ENCODE peak calls at places on chromosomes 16 and 17, in seven cellular contexts. O is foreskin fibroblast, X is iris pigment epithelial cell, I is Right ventricle myocardium superior, H is activated T-helper 1 cell treated with Interleukin-2 at 50 U/mL for 16 hours, J is left lobe of liver, U is posterior vena cava. V is an unnamed sample.

GRCh38 chr16:11833951-11834695 is 17.2 kb downstream of the RSL1D1 start:
- DNase-seq in I (no peak), O (peak; percentile 62), U (no peak), X (peak; percentile 98), J (no peak), H (no peak), V (no peak)

GRCh38 chr17:79921411-79922160 is 82.3 kb upstream of the CBX4 start:
- DNase-seq in I (no peak), O (no peak), U (no peak), J (no peak), X (no peak), H (no peak), V (no peak)

GRCh38 chr16:12060751-12061150 is 84.2 kb downstream of the SNX29 start:
- DNase-seq in X (no peak), J (no peak), U (peak; percentile 74), H (no peak), I (no peak), O (no peak), V (no peak)

GRCh38 chr17:1929896-1930750 is 95.0 kb downstream of the RTN4RL1 start:
- DNase-seq in I (no peak), H (no peak), U (no peak), J (no peak), O (no peak), X (no peak), V (no peak)

GRCh38 chr16:30464078-30464477 is 8.5 kb upstream of the ITGAL start:
- DNase-seq in X (no peak), J (no peak), I (no peak), H (no peak), U (no peak), O (no peak), V (no peak)

GRCh38 chr17:50102164-50102991 is 7.2 kb downstream of the PDK2 start:
- DNase-seq in X (no peak), O (no peak), U (no peak), J (peak; percentile 98), H (no peak), I (peak; percentile 91), V (peak; percentile 40)

GRCh38 chr16:64250866-64251265 is 871.0 kb downstream of the CDH11 start:
- DNase-seq in H (no peak), I (no peak), O (no peak), X (peak; percentile 2), J (no peak), U (no peak), V (no peak)

GRCh38 chr16:66342294-66342900 is 24.1 kb upstream of the CDH5 start:
- DNase-seq in H (no peak), O (no peak), J (no peak), I (no peak), U (no peak), X (no peak), V (no peak)

GRCh38 chr17:16358394-16358793 is 5.1 kb upstream of the CENPV start:
- DNase-seq in I (no peak), X (no peak), U (no peak), O (no peak), J (no peak), H (no peak), V (no peak)

GRCh38 chr17:76529643-76530488 is 7.6 kb downstream of the CYGB start:
- DNase-seq in U (peak; percentile 94), I (peak; percentile 94), X (peak; percentile 30), H (no peak), J (peak; percentile 60), O (peak; percentile 91), V (no peak)

GRCh38 chr17:63698381-63698885 is 1.5 kb downstream of the LIMD2 start:
- DNase-seq in X (no peak), H (no peak), I (no peak), O (no peak), J (no peak), U (no peak), V (no peak)

GRCh38 chr17:75877752-75878173 is 618 bp downstream of the TRIM47 start:
- DNase-seq in O (peak; percentile 75), U (peak; percentile 91), X (peak; percentile 77), H (peak; percentile 63), I (peak; percentile 87), J (peak; percentile 83), V (peak; percentile 44)

GRCh38 chr17:40622509-40622928 is 25.1 kb downstream of the SMARCE1 start:
- DNase-seq in O (no peak), H (no peak), J (no peak), I (no peak), X (no peak), U (no peak), V (no peak)

GRCh38 chr17:10574324-10574723 is 24.9 kb upstream of the MYH2 start:
- DNase-seq in I (no peak), X (no peak), O (no peak), U (no peak), J (no peak), H (no peak), V (no peak)

GRCh38 chr17:40442392-40443195 is 656 bp upstream of the IGFBP4 start:
- DNase-seq in I (peak; percentile 80), U (peak; percentile 92), O (no peak), H (no peak), X (peak; percentile 50), J (no peak), V (no peak)

GRCh38 chr16:77869997-77870813 is 81.8 kb downstream of the VAT1L start:
- DNase-seq in O (no peak), X (peak; percentile 60), I (peak; percentile 50), J (no peak), U (no peak), H (no peak), V (no peak)

GRCh38 chr17:39653316-39653661 is 11.9 kb upstream of the TCAP start:
- DNase-seq in U (no peak), J (no peak), X (no peak), H (no peak), I (no peak), O (no peak), V (no peak)

GRCh38 chr16:10069374-10069773 is 112.9 kb downstream of the GRIN2A start:
- DNase-seq in J (no peak), H (no peak), O (no peak), U (no peak), I (peak; percentile 67), X (no peak), V (no peak)

GRCh38 chr16:84738255-84739038 is 38.6 kb downstream of the USP10 start:
- DNase-seq in I (peak; percentile 77), X (peak; percentile 70), O (no peak), H (peak; percentile 48), U (peak; percentile 92), J (peak; percentile 77), V (peak; percentile 64)

GRCh38 chr17:76772842-76773521 is 35.1 kb downstream of the MFSD11 start:
- DNase-seq in H (peak; percentile 16), I (no peak), X (peak; percentile 95), J (no peak), O (peak; percentile 84), U (no peak), V (no peak)

GRCh38 chr17:75783069-75783783 is 1.4 kb upstream of the UNK start:
- DNase-seq in I (no peak), U (no peak), J (no peak), H (no peak), X (peak; percentile 75), O (peak; percentile 42), V (peak; percentile 55)

GRCh38 chr17:4576729-4577322 is 7.5 kb upstream of the SMTNL2 start:
- DNase-seq in U (peak; percentile 66), H (no peak), I (peak; percentile 32), O (no peak), J (no peak), X (no peak), V (no peak)

GRCh38 chr17:69967910-69968411 is 107.1 kb upstream of the KCNJ16 start:
- DNase-seq in U (no peak), I (no peak), J (no peak), O (peak; percentile 68), X (peak; percentile 97), H (no peak), V (no peak)

GRCh38 chr17:57595942-57596695 is 149.0 kb downstream of the CCDC182 start:
- DNase-seq in O (no peak), J (no peak), X (no peak), H (no peak), I (no peak), U (peak; percentile 73), V (no peak)

GRCh38 chr17:43025290-43025657 is 243 bp downstream of the RND2 start:
- DNase-seq in J (no peak), I (no peak), U (no peak), O (no peak), H (no peak), X (no peak), V (no peak)

GRCh38 chr17:8120520-8121443 is 2.5 kb upstream of the ALOXE3 start:
- DNase-seq in H (peak; percentile 35), O (peak; percentile 50), X (peak; percentile 67), J (peak; percentile 67), I (peak; percentile 80), U (peak; percentile 89), V (peak; percentile 35)

GRCh38 chr17:44112284-44113280 is 10.9 kb downstream of the HDAC5 start:
- DNase-seq in X (no peak), H (no peak), J (no peak), U (no peak), O (no peak), I (peak; percentile 85), V (no peak)

GRCh38 chr16:11699234-11699894 is 31.1 kb downstream of the SNN start:
- DNase-seq in O (no peak), U (no peak), J (no peak), X (no peak), I (no peak), H (no peak), V (no peak)

GRCh38 chr17:1829189-1829578 is 518 bp downstream of the SMYD4 start:
- DNase-seq in O (peak; percentile 6), H (no peak), J (no peak), I (no peak), U (no peak), X (peak; percentile 15), V (no peak)

GRCh38 chr16:19095699-19096098 is 18.1 kb upstream of the ITPRIPL2 start:
- DNase-seq in X (no peak), H (no peak), J (no peak), I (no peak), O (no peak), U (no peak), V (no peak)

GRCh38 chr16:2983706-2984136 is 3.5 kb upstream of the PKMYT1 start:
- DNase-seq in U (peak; percentile 94), J (peak; percentile 74), H (peak; percentile 53), I (peak; percentile 90), X (peak; percentile 71), O (peak; percentile 70), V (no peak)

GRCh38 chr17:66422181-66422580 is 119.8 kb downstream of the PRKCA start:
- DNase-seq in O (no peak), H (no peak), U (no peak), J (no peak), I (no peak), X (peak; percentile 48), V (no peak)

GRCh38 chr16:2284001-2284770 is 16.3 kb upstream of the RNPS1 start:
- DNase-seq in U (no peak), I (no peak), X (no peak), O (no peak), J (no peak), H (no peak), V (no peak)

GRCh38 chr16:53216798-53217197 is 162.0 kb downstream of the CHD9 start:
- DNase-seq in J (no peak), I (no peak), X (no peak), H (no peak), O (no peak), U (no peak), V (no peak)

GRCh38 chr17:31321481-31321880 is at the start of gene EVI2A:
- DNase-seq in J (no peak), O (peak; percentile 78), I (no peak), U (peak; percentile 52), X (peak; percentile 92), H (peak; percentile 49), V (no peak)

V was measured in NCI-H510A.